ENCODE peak calls at places on chromosomes 11 and 22, in nine cellular contexts. U is HFF-Myc; C is CD8-positive, alpha-beta memory T cell; H is lower leg skin; W is CD4-positive, CD25-positive, alpha-beta regulatory T cell; B is GM06990; M is Panc1; Q is NB4; T is left lung. X is an unnamed sample.

GRCh38 chr22:40001800-40002577 is 7.2 kb downstream of the FAM83F start:
- DNase-seq in U (no peak), C (peak), H (no peak), W (no peak), B (no peak), M (no peak), Q (no peak), T (no peak), X (no peak)

GRCh38 chr11:3810951-3811350 is 2.6 kb downstream of the PGAP2 start:
- DNase-seq in U (no peak), C (no peak), H (no peak), W (no peak), B (no peak), M (no peak), Q (no peak), T (no peak), X (no peak)

GRCh38 chr11:119615003-119615878 is 113.8 kb downstream of the NECTIN1 start:
- DNase-seq in U (peak), C (no peak), H (peak), W (no peak), B (no peak), M (peak), Q (peak), T (no peak), X (peak)

GRCh38 chr11:132540586-132540985 is 991.7 kb downstream of the OPCML start:
- DNase-seq in U (no peak), C (no peak), H (no peak), W (no peak), B (no peak), M (no peak), Q (no peak), T (no peak), X (no peak)

GRCh38 chr11:119660166-119660720 is 68.8 kb downstream of the NECTIN1 start:
- DNase-seq in U (no peak), C (no peak), H (no peak), W (no peak), B (no peak), M (no peak), Q (no peak), T (no peak), X (no peak)

GRCh38 chr11:22787565-22788162 is 41.9 kb downstream of the SVIP start:
- DNase-seq in U (peak), C (no peak), H (no peak), W (peak), B (peak), M (no peak), Q (peak), T (no peak), X (peak)

GRCh38 chr11:45607995-45608394 is 57.4 kb downstream of the CHST1 start:
- DNase-seq in U (no peak), C (no peak), H (no peak), W (no peak), B (no peak), M (no peak), Q (peak), T (no peak), X (peak)

GRCh38 chr11:68042219-68043028 is 3.6 kb downstream of the TCIRG1 start:
- DNase-seq in U (no peak), C (peak), H (no peak), W (no peak), B (no peak), M (no peak), Q (no peak), T (no peak), X (no peak)

GRCh38 chr22:46069518-46070214 is 80.7 kb upstream of the PPARA start:
- DNase-seq in U (peak), C (peak), H (peak), W (no peak), B (no peak), M (peak), Q (peak), T (peak), X (peak)

GRCh38 chr11:110710520-110711381 is 1.5 kb downstream of the ARHGAP20 start:
- DNase-seq in U (no peak), C (no peak), H (peak), W (no peak), B (peak), M (no peak), Q (no peak), T (peak), X (peak)
- H3K4me3 ChIP-seq in U (peak), C (no peak), H (peak), W (no peak), B (no peak), M (peak), Q (no peak), T (peak), X (peak)

DNA sequence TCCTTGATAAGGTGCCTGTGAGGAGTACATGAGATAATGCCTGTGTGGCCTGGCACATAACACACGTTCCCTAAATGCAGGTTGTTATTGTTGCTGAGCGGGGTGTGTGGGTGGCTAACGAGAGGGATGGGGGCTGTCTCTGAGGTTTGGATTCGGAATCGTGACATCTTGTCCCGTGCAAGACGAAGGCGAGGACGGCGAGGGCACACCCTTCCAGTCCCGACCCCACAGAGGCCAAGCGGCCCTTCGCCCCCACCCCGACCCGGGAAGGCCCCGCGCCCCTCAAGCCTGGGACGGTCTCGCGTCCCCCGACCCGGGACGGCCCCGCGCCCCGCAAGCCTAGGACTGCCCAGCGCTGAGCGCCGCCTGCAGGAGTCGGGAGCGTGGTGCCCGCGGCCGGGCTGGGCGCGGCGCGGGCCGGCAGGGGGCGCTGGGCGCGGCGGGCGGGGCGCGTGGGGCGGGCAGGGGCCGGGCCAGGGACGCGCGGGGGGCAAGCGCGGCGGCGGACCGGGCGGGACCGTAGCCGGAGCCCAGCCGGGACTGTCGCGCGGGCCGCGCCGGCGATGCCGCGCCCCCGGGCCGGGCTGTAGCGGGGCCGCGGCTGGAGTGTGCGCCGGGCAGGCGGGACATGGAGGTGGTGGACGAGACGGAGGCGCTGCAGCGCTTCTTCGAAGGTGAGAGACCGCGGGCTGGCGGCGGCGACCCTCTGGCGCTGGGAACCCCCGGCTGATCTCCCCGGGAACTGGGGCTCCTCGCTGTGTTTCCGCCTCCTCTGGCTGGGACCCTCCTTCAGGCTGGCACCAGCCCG is at the start of gene MYRF:
- DNase-seq in U (no peak), C (peak), H (no peak), W (peak), B (peak), M (no peak), Q (peak), T (peak), X (peak)
- H3K4me3 ChIP-seq in U (peak), C (peak), H (no peak), W (no peak), B (peak), M (peak), Q (no peak), T (peak), X (peak)

GRCh38 chr22:19715286-19715939 is 1.1 kb downstream of the SEPTIN5 start:
- DNase-seq in U (no peak), C (no peak), H (no peak), W (no peak), B (no peak), M (no peak), Q (no peak), T (no peak), X (no peak)
- H3K4me3 ChIP-seq in U (peak), C (no peak), H (no peak), W (no peak), B (no peak), M (peak), Q (no peak), T (peak), X (peak)

GRCh38 chr22:50252081-50253045 is 1.3 kb upstream of the HDAC10 start:
- DNase-seq in U (no peak), C (peak), H (peak), W (peak), B (peak), M (no peak), Q (peak), T (peak), X (peak)
- H3K4me3 ChIP-seq in U (no peak), C (no peak), H (no peak), W (no peak), B (no peak), M (peak), Q (no peak), T (no peak), X (no peak)

GRCh38 chr22:29152045-29152380 is 53.7 kb upstream of the EMID1 start:
- DNase-seq in U (no peak), C (no peak), H (no peak), W (no peak), B (no peak), M (no peak), Q (no peak), T (no peak), X (no peak)
- H3K4me3 ChIP-seq in U (no peak), C (no peak), H (no peak), W (no peak), B (no peak), M (no peak), Q (no peak), T (no peak), X (no peak)

GRCh38 chr22:32583921-32584335 is 109.3 kb downstream of the FBXO7 start:
- DNase-seq in U (no peak), C (no peak), H (no peak), W (no peak), B (no peak), M (no peak), Q (no peak), T (no peak), X (peak)
- H3K4me3 ChIP-seq in U (no peak), C (no peak), H (no peak), W (no peak), B (no peak), M (no peak), Q (no peak), T (no peak), X (no peak)

GRCh38 chr11:116445108-116446047 is 327.4 kb downstream of the BUD13 start:
- DNase-seq in U (no peak), C (no peak), H (no peak), W (no peak), B (no peak), M (no peak), Q (no peak), T (no peak), X (no peak)

GRCh38 chr11:116449522-116449921 is 323.3 kb downstream of the BUD13 start:
- DNase-seq in U (no peak), C (no peak), H (no peak), W (no peak), B (no peak), M (no peak), Q (no peak), T (no peak), X (no peak)

GRCh38 chr11:116446542-116446941 is 326.2 kb downstream of the BUD13 start:
- DNase-seq in U (no peak), C (no peak), H (no peak), W (no peak), B (no peak), M (no peak), Q (no peak), T (no peak), X (no peak)

DNA sequence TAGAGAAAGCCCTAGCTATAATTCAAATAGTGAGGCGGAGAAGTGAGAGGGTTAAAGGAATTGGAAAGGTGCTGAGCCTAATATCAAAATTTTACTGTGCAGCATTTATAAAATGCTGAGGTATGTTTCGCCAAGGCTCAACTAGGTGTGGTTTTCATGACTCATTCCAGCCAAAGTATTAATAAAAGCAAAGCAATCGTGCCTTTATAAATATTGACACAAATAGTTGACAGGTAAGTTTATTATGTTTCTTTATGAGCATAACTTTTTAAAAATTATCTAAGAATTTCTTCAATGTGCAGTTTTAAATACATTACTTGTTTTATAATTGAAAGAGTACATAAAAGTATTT is 326.8 kb downstream of the BUD13 start:
- DNase-seq in U (no peak), C (no peak), H (no peak), W (no peak), B (no peak), M (no peak), Q (no peak), T (no peak), X (no peak)
- H3K4me3 ChIP-seq in U (no peak), C (no peak), H (no peak), W (no peak), B (no peak), M (no peak), Q (no peak), T (no peak), X (no peak)

DNA sequence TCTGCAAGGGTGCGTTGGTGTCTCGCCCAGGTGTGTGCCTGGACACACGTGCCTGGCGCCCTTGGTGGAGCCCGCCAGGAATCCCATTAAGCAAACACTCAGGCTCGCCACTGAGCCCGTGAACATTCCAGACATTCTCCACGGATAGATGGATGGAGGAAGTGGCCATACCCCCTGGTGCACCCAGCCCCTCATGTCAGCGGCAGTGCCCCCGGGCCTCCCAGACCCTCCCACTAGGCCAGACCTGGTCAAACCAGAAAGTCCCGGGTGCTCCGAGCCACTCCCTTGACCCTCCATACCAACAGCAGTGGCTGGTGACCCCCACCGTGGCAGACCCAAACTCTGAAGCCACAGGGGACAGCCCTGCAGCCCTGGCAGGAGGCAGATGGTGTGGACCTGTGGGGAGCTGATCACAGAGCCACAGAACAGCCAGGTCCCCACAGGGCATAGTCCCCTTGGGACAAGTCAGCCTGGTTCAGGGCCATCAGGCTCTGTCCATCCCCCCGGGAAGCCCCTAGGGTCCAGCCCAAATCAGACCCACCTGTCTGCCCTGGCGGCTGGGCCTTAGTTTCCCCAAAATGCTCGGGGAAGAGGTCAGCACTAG is 1.9 kb downstream of the EPS8L2 start:
- DNase-seq in U (no peak), C (no peak), H (no peak), W (no peak), B (no peak), M (no peak), Q (no peak), T (no peak), X (no peak)
- H3K4me3 ChIP-seq in U (no peak), C (no peak), H (no peak), W (no peak), B (no peak), M (peak), Q (no peak), T (no peak), X (no peak)